ENCODE peak calls at places on chromosomes 11 and 22, in four cellular contexts. A, U, M and B are unnamed samples.

GRCh38 chr22:37324340-37325023 is 42.2 kb downstream of the CYTH4 start:
- DNase-seq in A (no peak), U (no peak), M (no peak), B (peak)

GRCh38 chr11:44243633-44244343 is 66.2 kb downstream of the ALX4 start:
- DNase-seq in A (no peak), M (peak), U (no peak), B (no peak)

GRCh38 chr11:56852131-56852530 is 103.6 kb upstream of the OR9G4 start:
- DNase-seq in A (no peak), U (no peak), M (no peak), B (no peak)

GRCh38 chr22:24091551-24092420 is 80.7 kb downstream of the CABIN1 start:
- DNase-seq in U (no peak), A (no peak), M (no peak), B (no peak)

GRCh38 chr11:107752508-107752907 is 40.7 kb upstream of the SLN start:
- DNase-seq in M (no peak), U (no peak), A (no peak), B (no peak)

GRCh38 chr22:42368379-42369249 is 63.6 kb downstream of the NFAM1 start:
- DNase-seq in U (peak), A (no peak), M (no peak), B (peak)

GRCh38 chr11:75240381-75241035 is at the start of gene TPBGL:
- DNase-seq in M (no peak), U (peak), A (no peak), B (no peak)

GRCh38 chr11:112831041-112831440 is 130.2 kb upstream of the NCAM1 start:
- DNase-seq in U (no peak), M (no peak), A (no peak), B (no peak)

GRCh38 chr11:96237759-96238158 is 105.2 kb downstream of the MAML2 start:
- DNase-seq in M (no peak), U (no peak), A (no peak), B (no peak)

GRCh38 chr22:24529898-24530297 is 25.0 kb downstream of the GUCD1 start:
- DNase-seq in U (no peak), A (no peak), M (no peak), B (no peak)

GRCh38 chr11:74559934-74560309 is 32.5 kb upstream of the POLD3 start:
- DNase-seq in A (no peak), U (no peak), M (no peak), B (no peak)

GRCh38 chr22:48700566-48701295 is 1126.9 kb downstream of the BRD1 start:
- DNase-seq in M (no peak), U (no peak), A (no peak), B (peak)

GRCh38 chr11:8257003-8257664 is 6.5 kb downstream of the LMO1 start:
- DNase-seq in U (peak), M (no peak), A (no peak), B (no peak)

GRCh38 chr11:59173964-59174663 is 2.2 kb downstream of the DTX4 start:
- DNase-seq in U (no peak), M (no peak), A (no peak), B (peak)

GRCh38 chr11:75777461-75778110 is 9.0 kb downstream of the DGAT2 start:
- DNase-seq in M (no peak), U (no peak), A (no peak), B (no peak)

GRCh38 chr11:117097567-117098268 is 510 bp downstream of the SIK3 start:
- DNase-seq in M (no peak), U (peak), A (peak), B (peak)

GRCh38 chr11:130634981-130635473 is 186.6 kb downstream of the ADAMTS15 start:
- DNase-seq in A (no peak), U (no peak), M (no peak), B (no peak)

GRCh38 chr22:44821741-44822425 is 69.5 kb downstream of the ARHGAP8 start:
- DNase-seq in A (no peak), M (no peak), U (no peak), B (no peak)

GRCh38 chr11:93330446-93330984 is at the start of gene DEUP1:
- DNase-seq in M (no peak), A (no peak), U (no peak), B (peak)

GRCh38 chr22:39242809-39243442 is 1.9 kb downstream of the PDGFB start:
- DNase-seq in M (no peak), U (peak), A (peak), B (peak)

GRCh38 chr11:66692446-66692845 is 14.8 kb upstream of the RBM4B start:
- DNase-seq in U (no peak), A (no peak), M (no peak), B (no peak)

GRCh38 chr22:19207902-19208283 is 29.4 kb upstream of the SLC25A1 start:
- DNase-seq in U (no peak), A (no peak), M (no peak), B (no peak)

GRCh38 chr11:72782081-72782920 is 11.5 kb downstream of the STARD10 start:
- DNase-seq in A (peak), M (no peak), U (no peak), B (no peak)

GRCh38 chr22:19825016-19825339 is 29.7 kb downstream of the GNB1L start:
- DNase-seq in A (no peak), M (no peak), U (peak), B (no peak)